ENCODE peak calls at places on chromosomes 13 and 19, in ten cellular contexts. F is Peyer's patch, U is fibroblast of pulmonary artery, H is progenitor cell of endocrine pancreas, E is IMR-90, I is HFFc6, O is ovary, Q is thoracic aorta, V is mesothelial cell of epicardium, M is MCF 10A. S is an unnamed sample.
A peak's percentile ranks its signal among the peaks of the same experiment; 100 is the strongest.

GRCh38 chr13:113657851-113658741 is at the start of gene ATP4B:
- DNase-seq in F (peak; percentile 38), U (no peak), H (no peak), E (no peak), I (no peak), O (peak; percentile 6), Q (no peak), V (peak; percentile 33), M (no peak), S (no peak)

GRCh38 chr19:33089061-33089460 is 8.1 kb downstream of the GPATCH1 start:
- DNase-seq in F (peak; percentile 58), U (no peak), H (no peak), E (no peak), I (no peak), O (no peak), Q (no peak), V (no peak), M (no peak), S (no peak)

GRCh38 chr13:48078251-48078656 is 16.6 kb downstream of the MED4 start:
- DNase-seq in F (peak; percentile 56), U (peak; percentile 19), H (no peak), E (no peak), I (no peak), O (no peak), Q (no peak), V (no peak), M (peak; percentile 24), S (no peak)

GRCh38 chr13:43874512-43875092 is 4.9 kb downstream of the CCDC122 start:
- DNase-seq in F (no peak), U (peak; percentile 60), H (no peak), E (peak; percentile 54), I (peak; percentile 28), O (no peak), Q (no peak), V (no peak), M (peak; percentile 33), S (peak; percentile 39)

GRCh38 chr13:27028683-27029480 is 142.7 kb downstream of the USP12 start:
- DNase-seq in F (no peak), U (no peak), H (no peak), E (no peak), I (no peak), O (no peak), Q (no peak), V (no peak), M (no peak), S (no peak)

GRCh38 chr13:87820221-87820620 is 149.1 kb downstream of the SLITRK5 start:
- DNase-seq in F (no peak), U (peak; percentile 12), H (no peak), E (no peak), I (no peak), O (no peak), Q (no peak), V (no peak), M (peak; percentile 63), S (peak; percentile 9)

GRCh38 chr19:11437955-11438354 is 2.5 kb downstream of the PRKCSH start:
- DNase-seq in F (peak; percentile 71), U (no peak), H (no peak), E (no peak), I (no peak), O (no peak), Q (no peak), V (no peak), M (no peak), S (no peak)

GRCh38 chr19:47493378-47494210 is 9.6 kb upstream of the KPTN start:
- DNase-seq in F (no peak), U (no peak), H (no peak), E (no peak), I (no peak), O (no peak), Q (no peak), V (no peak), M (no peak), S (no peak)

DNA sequence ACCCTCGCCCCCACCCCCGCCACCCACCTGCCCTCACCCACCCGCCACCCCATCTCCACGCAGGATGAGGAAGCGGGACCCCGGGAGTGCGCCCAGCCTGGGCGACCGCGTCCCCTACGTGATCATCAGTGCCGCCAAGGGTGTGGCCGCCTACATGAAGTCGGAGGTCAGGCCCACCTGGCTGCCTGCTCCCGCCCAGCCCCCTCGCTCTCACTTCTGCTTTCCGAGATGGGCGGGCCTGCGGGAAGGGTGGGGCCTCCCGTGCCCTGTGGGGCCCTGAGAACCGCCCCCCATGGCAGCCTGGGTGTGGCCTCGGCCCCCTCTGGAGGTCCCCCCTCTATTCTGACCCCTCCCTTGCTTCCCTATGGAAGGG is 3.1 kb upstream of the SPIB start:
- DNase-seq in F (peak; percentile 94), U (no peak), H (no peak), E (no peak), I (no peak), O (no peak), Q (no peak), V (no peak), M (no peak), S (no peak)
- TF ChIP-seq CTCF in F (no peak), U (no peak), H (no peak), E (no peak), I (no peak), O (no peak), Q (no peak), V (no peak), M (no peak), S (no peak)

GRCh38 chr19:3344608-3345598 is 21.5 kb upstream of the NFIC start:
- DNase-seq in F (no peak), U (no peak), H (no peak), E (no peak), I (no peak), O (no peak), Q (no peak), V (no peak), M (no peak), S (no peak)

GRCh38 chr19:3345850-3346460 is 20.4 kb upstream of the NFIC start:
- DNase-seq in F (no peak), U (no peak), H (no peak), E (no peak), I (no peak), O (no peak), Q (no peak), V (no peak), M (no peak), S (no peak)

GRCh38 chr19:3342246-3342645 is 24.1 kb upstream of the NFIC start:
- DNase-seq in F (no peak), U (no peak), H (no peak), E (no peak), I (no peak), O (no peak), Q (no peak), V (no peak), M (no peak), S (no peak)

GRCh38 chr19:3346677-3347353 is 19.6 kb upstream of the NFIC start:
- DNase-seq in F (peak; percentile 55), U (peak; percentile 79), H (no peak), E (no peak), I (peak; percentile 64), O (peak; percentile 86), Q (no peak), V (no peak), M (peak; percentile 92), S (no peak)

GRCh38 chr19:3343619-3344502 is 22.5 kb upstream of the NFIC start:
- DNase-seq in F (peak; percentile 87), U (peak; percentile 90), H (no peak), E (peak; percentile 78), I (peak; percentile 64), O (peak; percentile 86), Q (peak; percentile 85), V (no peak), M (peak; percentile 97), S (peak; percentile 70)
- TF ChIP-seq CTCF in F (peak; percentile 7), U (no peak), H (no peak), E (no peak), I (peak; percentile 56), O (no peak), Q (peak; percentile 26), V (no peak), M (no peak), S (no peak)

DNA sequence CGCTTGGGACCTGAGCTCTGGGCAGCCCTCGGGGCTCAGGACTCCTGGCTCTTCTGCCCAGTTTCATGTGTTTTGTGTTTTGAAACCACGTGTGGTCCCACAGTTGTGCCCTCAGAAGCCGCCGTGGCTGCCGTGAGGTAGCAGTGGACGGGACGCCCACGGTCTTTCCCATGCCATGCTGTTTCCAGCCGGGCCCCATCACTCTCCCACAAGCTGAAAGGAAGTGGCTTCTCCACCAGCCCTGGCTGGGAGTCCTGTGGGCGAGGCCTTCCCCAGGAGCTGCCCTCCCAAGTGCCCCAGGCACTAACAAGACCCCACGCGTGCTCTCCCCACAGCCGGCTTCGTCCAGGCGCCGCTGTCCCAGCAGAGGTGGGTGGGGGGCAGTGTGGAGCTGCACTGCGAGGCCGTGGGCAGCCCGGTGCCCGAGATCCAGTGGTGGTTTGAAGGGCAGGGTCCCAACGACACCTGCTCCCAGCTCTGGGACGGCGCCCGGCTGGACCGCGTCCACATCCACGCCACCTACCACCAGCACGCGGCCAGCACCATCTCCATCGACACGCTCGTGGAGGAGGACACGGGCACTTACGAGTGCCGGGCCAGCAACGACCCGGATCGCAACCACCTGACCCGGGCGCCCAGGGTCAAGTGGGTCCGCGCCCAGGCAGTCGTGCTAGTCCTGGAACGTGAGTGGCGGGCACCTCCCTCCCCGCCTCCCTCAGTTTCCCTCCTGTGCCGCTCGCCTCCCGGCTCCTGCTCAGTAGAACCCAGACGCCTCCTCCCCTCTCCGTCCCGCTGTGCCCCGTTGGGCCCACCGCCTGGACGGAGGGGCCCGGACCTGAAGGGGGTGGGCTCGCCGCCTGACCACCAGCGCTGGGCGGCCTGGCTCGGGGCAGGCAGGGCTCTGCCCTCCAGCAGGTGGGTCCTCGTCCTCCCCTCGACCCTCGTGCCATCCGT is 5.3 kb downstream of the BSG start:
- DNase-seq in F (no peak), U (no peak), H (no peak), E (no peak), I (no peak), O (no peak), Q (no peak), V (no peak), M (no peak), S (no peak)
- TF ChIP-seq CTCF in F (no peak), U (no peak), H (no peak), E (no peak), I (peak; percentile 25), O (no peak), Q (no peak), V (no peak), M (no peak), S (no peak)

GRCh38 chr19:39924952-39925351 is 9.5 kb downstream of the FCGBP start:
- DNase-seq in F (no peak), U (no peak), H (no peak), E (no peak), I (no peak), O (no peak), Q (no peak), V (no peak), M (no peak), S (no peak)

GRCh38 chr19:39923862-39924261 is 10.6 kb downstream of the FCGBP start:
- DNase-seq in F (no peak), U (no peak), H (no peak), E (no peak), I (no peak), O (no peak), Q (no peak), V (no peak), M (no peak), S (no peak)

GRCh38 chr19:39926170-39926755 is 8.2 kb downstream of the FCGBP start:
- DNase-seq in F (no peak), U (no peak), H (no peak), E (no peak), I (no peak), O (no peak), Q (no peak), V (no peak), M (no peak), S (no peak)

GRCh38 chr19:39927076-39927475 is 7.4 kb downstream of the FCGBP start:
- DNase-seq in F (no peak), U (no peak), H (no peak), E (no peak), I (no peak), O (no peak), Q (no peak), V (no peak), M (no peak), S (no peak)

DNA sequence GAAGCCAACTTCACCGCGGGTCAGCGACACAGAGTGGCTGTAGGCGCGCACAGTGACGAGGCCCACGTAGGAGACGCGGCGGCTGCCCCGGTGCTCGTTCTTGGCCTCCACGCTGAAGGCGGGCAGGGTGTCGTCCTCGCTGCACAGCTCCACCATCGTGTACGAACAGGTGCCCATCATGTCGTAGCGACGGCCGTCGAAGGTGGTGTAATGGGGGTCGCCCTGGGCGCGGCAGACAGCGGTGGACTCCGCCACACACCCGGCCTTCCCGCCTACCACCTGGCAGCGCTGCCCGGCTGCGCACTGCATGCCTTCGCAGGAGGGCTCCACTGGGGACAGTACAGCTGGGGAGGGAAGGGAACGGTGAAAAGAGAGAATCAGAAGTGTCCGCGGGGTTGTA is 10.0 kb downstream of the FCGBP start:
- DNase-seq in F (peak; percentile 40), U (no peak), H (no peak), E (no peak), I (no peak), O (no peak), Q (no peak), V (no peak), M (no peak), S (no peak)
- TF ChIP-seq CTCF in F (no peak), U (no peak), H (no peak), E (no peak), I (no peak), O (no peak), Q (no peak), V (no peak), M (no peak), S (no peak)

S was measured in astrocyte of the spinal cord.